ENCODE peak calls at places on chromosomes 3 and 15, in seven cellular contexts. P is Caki2; B is dorsolateral prefrontal cortex; R is hippocampal formation; I is smooth muscle cell of the brain vasculature; V is pancreas; Q is stimulated activated naive CD8-positive, alpha-beta T cell treated with anti-CD3 and anti-CD28 coated beads, Interleukin-15, amount 100 ng/mL, for 72 hours. D is an unnamed sample.

GRCh38 chr15:71598741-71599140 is 211.6 kb upstream of the NR2E3 start:
- DNase-seq in P (no peak), B (no peak), R (no peak), I (no peak), V (no peak), Q (no peak), D (no peak)

GRCh38 chr3:13165576-13165975 is 92.3 kb upstream of the IQSEC1 start:
- DNase-seq in P (no peak), B (no peak), R (no peak), I (no peak), V (no peak), Q (no peak), D (no peak)

GRCh38 chr3:106085998-106086397 is 217.2 kb upstream of the CBLB start:
- DNase-seq in P (no peak), B (no peak), R (no peak), I (no peak), V (no peak), Q (no peak), D (no peak)

GRCh38 chr15:40852529-40852928 is 8.7 kb downstream of the SPINT1 start:
- DNase-seq in P (no peak), B (no peak), R (no peak), I (no peak), V (no peak), Q (no peak), D (no peak)

GRCh38 chr3:123336001-123336400 is 112.9 kb downstream of the ADCY5 start:
- DNase-seq in P (no peak), B (no peak), R (no peak), I (no peak), V (no peak), Q (no peak), D (no peak)

GRCh38 chr3:58474348-58474911 is 17.5 kb upstream of the KCTD6 start:
- DNase-seq in P (no peak), B (no peak), R (no peak), I (no peak), V (no peak), Q (no peak), D (peak)

GRCh38 chr3:68402519-68402918 is 529.8 kb downstream of the TAFA4 start:
- DNase-seq in P (no peak), B (no peak), R (no peak), I (no peak), V (no peak), Q (no peak), D (no peak)

GRCh38 chr3:170565495-170565894 is 20.4 kb downstream of the SLC7A14 start:
- DNase-seq in P (no peak), B (no peak), R (no peak), I (peak), V (no peak), Q (no peak), D (no peak)

GRCh38 chr3:18812316-18812715 is 336.0 kb upstream of the KCNH8 start:
- DNase-seq in P (no peak), B (no peak), R (no peak), I (no peak), V (no peak), Q (no peak), D (peak)

D was measured in NCI-H345.